ENCODE peak calls at places on chromosomes 2 and 18, in nine cellular contexts. One of them, this sample, is unnamed.

GRCh38 chr2:67619204-67619603 is 222.1 kb downstream of the ETAA1 start:
- DNase-seq in stimulated activated CD4-positive, alpha-beta T cell treated with anti-CD3 and anti-CD28 coated beads, Interleukin-12 subunit alpha, Interleukin-12 subunit beta, amount 100 ng/mL, for 4 hours: no peak
- DNase-seq in OCI-LY7: no peak
- DNase-seq in NCI-H1436: no peak
- DNase-seq in esophagus muscularis mucosa: no peak
- DNase-seq in activated gamma-delta T cell treated with Interleukin-2 at 50 U/mL for 16 hours: no peak
- DNase-seq in A549: no peak
- DNase-seq in NCI-H1105: no peak
- DNase-seq in cardiac muscle cell: no peak
- DNase-seq in this sample: no peak

GRCh38 chr18:10052871-10053270 is 139.1 kb downstream of the VAPA start:
- DNase-seq in stimulated activated CD4-positive, alpha-beta T cell treated with anti-CD3 and anti-CD28 coated beads, Interleukin-12 subunit alpha, Interleukin-12 subunit beta, amount 100 ng/mL, for 4 hours: no peak
- DNase-seq in OCI-LY7: no peak
- DNase-seq in NCI-H1436: no peak
- DNase-seq in esophagus muscularis mucosa: no peak
- DNase-seq in activated gamma-delta T cell treated with Interleukin-2 at 50 U/mL for 16 hours: no peak
- DNase-seq in A549: no peak
- DNase-seq in NCI-H1105: no peak
- DNase-seq in cardiac muscle cell: no peak
- DNase-seq in this sample: no peak

GRCh38 chr2:149422337-149422990 is 92.1 kb downstream of the LYPD6 start:
- DNase-seq in stimulated activated CD4-positive, alpha-beta T cell treated with anti-CD3 and anti-CD28 coated beads, Interleukin-12 subunit alpha, Interleukin-12 subunit beta, amount 100 ng/mL, for 4 hours: no peak
- DNase-seq in OCI-LY7: no peak
- DNase-seq in NCI-H1436: no peak
- DNase-seq in esophagus muscularis mucosa: no peak
- DNase-seq in activated gamma-delta T cell treated with Interleukin-2 at 50 U/mL for 16 hours: no peak
- DNase-seq in A549: no peak
- DNase-seq in NCI-H1105: no peak
- DNase-seq in cardiac muscle cell: no peak
- DNase-seq in this sample: peak

GRCh38 chr18:79540161-79540913 is 139.3 kb upstream of the CTDP1 start:
- DNase-seq in stimulated activated CD4-positive, alpha-beta T cell treated with anti-CD3 and anti-CD28 coated beads, Interleukin-12 subunit alpha, Interleukin-12 subunit beta, amount 100 ng/mL, for 4 hours: no peak
- DNase-seq in OCI-LY7: no peak
- DNase-seq in NCI-H1436: no peak
- DNase-seq in esophagus muscularis mucosa: no peak
- DNase-seq in activated gamma-delta T cell treated with Interleukin-2 at 50 U/mL for 16 hours: no peak
- DNase-seq in A549: no peak
- DNase-seq in NCI-H1105: no peak
- DNase-seq in cardiac muscle cell: no peak
- DNase-seq in this sample: no peak

GRCh38 chr2:127594116-127594591 is 51.8 kb upstream of the GPR17 start:
- DNase-seq in stimulated activated CD4-positive, alpha-beta T cell treated with anti-CD3 and anti-CD28 coated beads, Interleukin-12 subunit alpha, Interleukin-12 subunit beta, amount 100 ng/mL, for 4 hours: no peak
- DNase-seq in OCI-LY7: no peak
- DNase-seq in NCI-H1436: no peak
- DNase-seq in esophagus muscularis mucosa: no peak
- DNase-seq in activated gamma-delta T cell treated with Interleukin-2 at 50 U/mL for 16 hours: no peak
- DNase-seq in A549: no peak
- DNase-seq in NCI-H1105: no peak
- DNase-seq in cardiac muscle cell: no peak
- DNase-seq in this sample: no peak

GRCh38 chr2:46877619-46878113 is 37.9 kb downstream of the MCFD2 start:
- DNase-seq in stimulated activated CD4-positive, alpha-beta T cell treated with anti-CD3 and anti-CD28 coated beads, Interleukin-12 subunit alpha, Interleukin-12 subunit beta, amount 100 ng/mL, for 4 hours: no peak
- DNase-seq in OCI-LY7: no peak
- DNase-seq in NCI-H1436: no peak
- DNase-seq in esophagus muscularis mucosa: no peak
- DNase-seq in activated gamma-delta T cell treated with Interleukin-2 at 50 U/mL for 16 hours: no peak
- DNase-seq in A549: no peak
- DNase-seq in NCI-H1105: no peak
- DNase-seq in cardiac muscle cell: no peak
- DNase-seq in this sample: no peak

GRCh38 chr2:20172273-20173052 is 52.5 kb downstream of the SDC1 start:
- DNase-seq in stimulated activated CD4-positive, alpha-beta T cell treated with anti-CD3 and anti-CD28 coated beads, Interleukin-12 subunit alpha, Interleukin-12 subunit beta, amount 100 ng/mL, for 4 hours: no peak
- DNase-seq in OCI-LY7: no peak
- DNase-seq in NCI-H1436: no peak
- DNase-seq in esophagus muscularis mucosa: no peak
- DNase-seq in activated gamma-delta T cell treated with Interleukin-2 at 50 U/mL for 16 hours: no peak
- DNase-seq in A549: no peak
- DNase-seq in NCI-H1105: no peak
- DNase-seq in cardiac muscle cell: no peak
- DNase-seq in this sample: no peak

GRCh38 chr2:48600917-48601316 is 16.7 kb upstream of the GTF2A1L start:
- DNase-seq in stimulated activated CD4-positive, alpha-beta T cell treated with anti-CD3 and anti-CD28 coated beads, Interleukin-12 subunit alpha, Interleukin-12 subunit beta, amount 100 ng/mL, for 4 hours: no peak
- DNase-seq in OCI-LY7: no peak
- DNase-seq in NCI-H1436: no peak
- DNase-seq in esophagus muscularis mucosa: no peak
- DNase-seq in activated gamma-delta T cell treated with Interleukin-2 at 50 U/mL for 16 hours: no peak
- DNase-seq in A549: no peak
- DNase-seq in NCI-H1105: no peak
- DNase-seq in cardiac muscle cell: no peak
- DNase-seq in this sample: no peak

GRCh38 chr2:100682536-100682935 is 119.7 kb downstream of the PDCL3 start:
- DNase-seq in stimulated activated CD4-positive, alpha-beta T cell treated with anti-CD3 and anti-CD28 coated beads, Interleukin-12 subunit alpha, Interleukin-12 subunit beta, amount 100 ng/mL, for 4 hours: no peak
- DNase-seq in OCI-LY7: no peak
- DNase-seq in NCI-H1436: no peak
- DNase-seq in esophagus muscularis mucosa: peak
- DNase-seq in activated gamma-delta T cell treated with Interleukin-2 at 50 U/mL for 16 hours: no peak
- DNase-seq in A549: no peak
- DNase-seq in NCI-H1105: no peak
- DNase-seq in cardiac muscle cell: no peak
- DNase-seq in this sample: no peak

GRCh38 chr2:158781562-158781961 is 13.6 kb upstream of the DAPL1 start:
- DNase-seq in stimulated activated CD4-positive, alpha-beta T cell treated with anti-CD3 and anti-CD28 coated beads, Interleukin-12 subunit alpha, Interleukin-12 subunit beta, amount 100 ng/mL, for 4 hours: no peak
- DNase-seq in OCI-LY7: no peak
- DNase-seq in NCI-H1436: no peak
- DNase-seq in esophagus muscularis mucosa: no peak
- DNase-seq in activated gamma-delta T cell treated with Interleukin-2 at 50 U/mL for 16 hours: no peak
- DNase-seq in A549: no peak
- DNase-seq in NCI-H1105: no peak
- DNase-seq in cardiac muscle cell: no peak
- DNase-seq in this sample: peak

This sample was measured in fibroblast of villous mesenchyme.